ENCODE peak calls at places on chromosomes 2 and 18, in ten cellular contexts. One of them, this sample, is unnamed.

GRCh38 chr2:186349508-186349907 is 136.6 kb upstream of the ZC3H15 start:
- DNase-seq in uterus: no peak
- DNase-seq in A549: peak; percentile 44
- DNase-seq in thyroid gland: no peak
- DNase-seq in ovary: no peak
- DNase-seq in HCT116: peak; percentile 13
- DNase-seq in endothelial cell of umbilical vein: peak; percentile 91
- DNase-seq in esophagus squamous epithelium: no peak
- DNase-seq in tibial nerve: no peak
- DNase-seq in adrenal gland: no peak
- DNase-seq in this sample: no peak

GRCh38 chr2:200778038-200778437 is 33.7 kb upstream of the BZW1 start:
- DNase-seq in uterus: no peak
- DNase-seq in A549: no peak
- DNase-seq in thyroid gland: no peak
- DNase-seq in ovary: no peak
- DNase-seq in HCT116: no peak
- DNase-seq in endothelial cell of umbilical vein: peak; percentile 76
- DNase-seq in esophagus squamous epithelium: no peak
- DNase-seq in tibial nerve: no peak
- DNase-seq in adrenal gland: no peak
- DNase-seq in this sample: no peak

GRCh38 chr2:181952413-181953226 is 33.0 kb upstream of the PPP1R1C start:
- DNase-seq in uterus: no peak
- DNase-seq in A549: no peak
- DNase-seq in thyroid gland: no peak
- DNase-seq in ovary: no peak
- DNase-seq in HCT116: no peak
- DNase-seq in endothelial cell of umbilical vein: no peak
- DNase-seq in esophagus squamous epithelium: no peak
- DNase-seq in tibial nerve: no peak
- DNase-seq in adrenal gland: no peak
- DNase-seq in this sample: no peak

GRCh38 chr2:13533524-13533922 is 816.8 kb downstream of the TRIB2 start:
- DNase-seq in uterus: no peak
- DNase-seq in A549: no peak
- DNase-seq in thyroid gland: no peak
- DNase-seq in ovary: no peak
- DNase-seq in HCT116: no peak
- DNase-seq in endothelial cell of umbilical vein: no peak
- DNase-seq in esophagus squamous epithelium: no peak
- DNase-seq in tibial nerve: no peak
- DNase-seq in adrenal gland: no peak
- DNase-seq in this sample: no peak

GRCh38 chr18:23141022-23141999 is 6.0 kb downstream of the CABLES1 start:
- DNase-seq in uterus: peak; percentile 40
- DNase-seq in A549: no peak
- DNase-seq in thyroid gland: peak; percentile 84
- DNase-seq in ovary: peak; percentile 52
- DNase-seq in HCT116: no peak
- DNase-seq in endothelial cell of umbilical vein: no peak
- DNase-seq in esophagus squamous epithelium: no peak
- DNase-seq in tibial nerve: no peak
- DNase-seq in adrenal gland: peak; percentile 61
- DNase-seq in this sample: peak; percentile 89

GRCh38 chr2:28391564-28392296 is 928 bp upstream of the FOSL2 start:
- DNase-seq in uterus: peak; percentile 96
- DNase-seq in A549: peak; percentile 96
- DNase-seq in thyroid gland: peak; percentile 87
- DNase-seq in ovary: peak; percentile 92
- DNase-seq in HCT116: peak; percentile 65
- DNase-seq in endothelial cell of umbilical vein: peak; percentile 78
- DNase-seq in esophagus squamous epithelium: peak; percentile 40
- DNase-seq in tibial nerve: peak; percentile 94
- DNase-seq in adrenal gland: peak; percentile 95
- DNase-seq in this sample: peak; percentile 97

GRCh38 chr2:198375073-198375430 is 570.7 kb downstream of the PLCL1 start:
- DNase-seq in uterus: no peak
- DNase-seq in A549: no peak
- DNase-seq in thyroid gland: no peak
- DNase-seq in ovary: no peak
- DNase-seq in HCT116: no peak
- DNase-seq in endothelial cell of umbilical vein: no peak
- DNase-seq in esophagus squamous epithelium: no peak
- DNase-seq in tibial nerve: no peak
- DNase-seq in adrenal gland: no peak
- DNase-seq in this sample: no peak

GRCh38 chr2:18659891-18660290 is 70.5 kb upstream of the NT5C1B start:
- DNase-seq in uterus: no peak
- DNase-seq in A549: no peak
- DNase-seq in thyroid gland: no peak
- DNase-seq in ovary: no peak
- DNase-seq in HCT116: no peak
- DNase-seq in endothelial cell of umbilical vein: no peak
- DNase-seq in esophagus squamous epithelium: no peak
- DNase-seq in tibial nerve: no peak
- DNase-seq in adrenal gland: no peak
- DNase-seq in this sample: no peak

GRCh38 chr2:55051026-55051866 is 995 bp upstream of the RTN4 start:
- DNase-seq in uterus: peak; percentile 91
- DNase-seq in A549: peak; percentile 96
- DNase-seq in thyroid gland: peak; percentile 65
- DNase-seq in ovary: peak; percentile 65
- DNase-seq in HCT116: peak; percentile 99
- DNase-seq in endothelial cell of umbilical vein: peak; percentile 96
- DNase-seq in esophagus squamous epithelium: no peak
- DNase-seq in tibial nerve: peak; percentile 42
- DNase-seq in adrenal gland: peak; percentile 84
- DNase-seq in this sample: peak; percentile 68

GRCh38 chr18:47113796-47114540 is 36.3 kb downstream of the HDHD2 start:
- DNase-seq in uterus: no peak
- DNase-seq in A549: no peak
- DNase-seq in thyroid gland: no peak
- DNase-seq in ovary: no peak
- DNase-seq in HCT116: no peak
- DNase-seq in endothelial cell of umbilical vein: no peak
- DNase-seq in esophagus squamous epithelium: no peak
- DNase-seq in tibial nerve: no peak
- DNase-seq in adrenal gland: no peak
- DNase-seq in this sample: no peak

GRCh38 chr2:125167152-125167551 is 1142.1 kb downstream of the CNTNAP5 start:
- DNase-seq in uterus: no peak
- DNase-seq in A549: no peak
- DNase-seq in thyroid gland: no peak
- DNase-seq in ovary: no peak
- DNase-seq in HCT116: no peak
- DNase-seq in endothelial cell of umbilical vein: no peak
- DNase-seq in esophagus squamous epithelium: no peak
- DNase-seq in tibial nerve: no peak
- DNase-seq in adrenal gland: no peak
- DNase-seq in this sample: no peak

GRCh38 chr2:60759654-60760053 is 3.6 kb downstream of the PAPOLG start:
- DNase-seq in uterus: no peak
- DNase-seq in A549: no peak
- DNase-seq in thyroid gland: peak; percentile 94
- DNase-seq in ovary: no peak
- DNase-seq in HCT116: no peak
- DNase-seq in endothelial cell of umbilical vein: peak; percentile 51
- DNase-seq in esophagus squamous epithelium: no peak
- DNase-seq in tibial nerve: no peak
- DNase-seq in adrenal gland: no peak
- DNase-seq in this sample: no peak

GRCh38 chr2:72863046-72863445 is 24.2 kb upstream of the SPR start:
- DNase-seq in uterus: no peak
- DNase-seq in A549: no peak
- DNase-seq in thyroid gland: no peak
- DNase-seq in ovary: peak; percentile 16
- DNase-seq in HCT116: no peak
- DNase-seq in endothelial cell of umbilical vein: no peak
- DNase-seq in esophagus squamous epithelium: no peak
- DNase-seq in tibial nerve: no peak
- DNase-seq in adrenal gland: no peak
- DNase-seq in this sample: no peak

GRCh38 chr2:96878171-96878570 is 8.3 kb upstream of the SEMA4C start:
- DNase-seq in uterus: no peak
- DNase-seq in A549: no peak
- DNase-seq in thyroid gland: no peak
- DNase-seq in ovary: no peak
- DNase-seq in HCT116: no peak
- DNase-seq in endothelial cell of umbilical vein: no peak
- DNase-seq in esophagus squamous epithelium: no peak
- DNase-seq in tibial nerve: no peak
- DNase-seq in adrenal gland: no peak
- DNase-seq in this sample: no peak

DNA sequence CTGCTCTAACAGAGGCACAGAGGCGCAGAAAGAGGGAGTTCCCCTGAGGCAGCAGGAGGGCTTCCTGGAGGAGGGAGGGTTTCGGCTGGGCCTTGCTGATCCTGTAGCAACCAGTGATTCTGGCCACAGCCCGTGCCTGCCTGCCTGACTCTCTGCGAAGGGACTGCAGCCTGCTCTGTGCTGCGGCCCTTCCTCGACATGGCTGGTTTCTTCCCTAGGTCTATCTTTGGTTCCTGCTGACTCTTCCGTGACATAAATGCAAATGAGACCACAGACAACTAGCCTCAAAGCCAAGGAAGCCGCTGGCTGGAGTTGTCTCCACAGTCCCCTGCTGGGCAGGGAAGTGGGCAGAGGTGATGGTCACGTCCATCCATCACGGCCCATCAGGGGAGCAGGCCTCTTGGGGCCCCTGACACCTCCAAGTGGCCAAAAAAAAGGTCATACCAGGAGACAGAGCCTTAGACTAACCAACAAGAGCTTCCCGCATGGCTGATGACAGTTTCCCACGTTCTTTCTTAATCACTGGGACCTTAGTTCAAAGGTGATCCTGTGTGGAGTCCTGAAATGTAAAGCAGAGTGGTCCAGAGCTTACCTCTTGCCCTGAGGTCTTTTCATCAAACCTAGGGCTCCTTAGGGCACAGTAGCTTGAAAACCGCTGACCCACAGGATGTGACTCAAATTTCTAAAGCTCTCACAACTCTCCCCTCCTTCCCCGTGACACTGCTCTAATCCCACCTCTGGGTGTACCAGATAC is 55.3 kb downstream of the HS1BP3 start:
- DNase-seq in uterus: peak; percentile 35
- DNase-seq in A549: no peak
- DNase-seq in thyroid gland: peak; percentile 1
- DNase-seq in ovary: peak; percentile 25
- DNase-seq in HCT116: no peak
- DNase-seq in endothelial cell of umbilical vein: peak; percentile 65
- DNase-seq in esophagus squamous epithelium: no peak
- DNase-seq in tibial nerve: peak; percentile 13
- DNase-seq in adrenal gland: peak; percentile 33
- DNase-seq in this sample: peak; percentile 75
- TF ChIP-seq POLR2A in uterus: no peak
- TF ChIP-seq POLR2A in A549: no peak
- TF ChIP-seq POLR2A in thyroid gland: no peak
- TF ChIP-seq POLR2A in ovary: no peak
- TF ChIP-seq POLR2A in HCT116: no peak
- TF ChIP-seq POLR2A in endothelial cell of umbilical vein: peak; percentile 43
- TF ChIP-seq POLR2A in esophagus squamous epithelium: no peak
- TF ChIP-seq POLR2A in tibial nerve: no peak
- TF ChIP-seq POLR2A in adrenal gland: peak; percentile 7
- TF ChIP-seq POLR2A in this sample: no peak

GRCh38 chr2:231292472-231293134 is 94.2 kb downstream of the ARMC9 start:
- DNase-seq in uterus: no peak
- DNase-seq in A549: no peak
- DNase-seq in thyroid gland: no peak
- DNase-seq in ovary: no peak
- DNase-seq in HCT116: no peak
- DNase-seq in endothelial cell of umbilical vein: no peak
- DNase-seq in esophagus squamous epithelium: no peak
- DNase-seq in tibial nerve: no peak
- DNase-seq in adrenal gland: no peak
- DNase-seq in this sample: no peak
- TF ChIP-seq CTCF in uterus: no peak
- TF ChIP-seq CTCF in A549: no peak
- TF ChIP-seq CTCF in thyroid gland: no peak
- TF ChIP-seq CTCF in ovary: no peak
- TF ChIP-seq CTCF in HCT116: no peak
- TF ChIP-seq CTCF in endothelial cell of umbilical vein: no peak
- TF ChIP-seq CTCF in esophagus squamous epithelium: no peak
- TF ChIP-seq CTCF in tibial nerve: no peak
- TF ChIP-seq CTCF in adrenal gland: no peak
- TF ChIP-seq CTCF in this sample: no peak

GRCh38 chr2:9601397-9601796 is 29.4 kb downstream of the YWHAQ start:
- DNase-seq in uterus: no peak
- DNase-seq in A549: no peak
- DNase-seq in thyroid gland: no peak
- DNase-seq in ovary: no peak
- DNase-seq in HCT116: no peak
- DNase-seq in endothelial cell of umbilical vein: no peak
- DNase-seq in esophagus squamous epithelium: no peak
- DNase-seq in tibial nerve: no peak
- DNase-seq in adrenal gland: no peak
- DNase-seq in this sample: no peak
- H3K9me3 ChIP-seq in uterus: no peaks in the 10 kb centered on the region
- H3K9me3 ChIP-seq in A549: peaks cover 25% of the 10 kb centered on the region
- H3K9me3 ChIP-seq in thyroid gland: no peaks in the 10 kb centered on the region
- H3K9me3 ChIP-seq in ovary: no peaks in the 10 kb centered on the region
- H3K9me3 ChIP-seq in HCT116: peaks cover 10% of the 10 kb centered on the region
- H3K9me3 ChIP-seq in endothelial cell of umbilical vein: peaks cover 2% of the 10 kb centered on the region
- H3K9me3 ChIP-seq in esophagus squamous epithelium: no peaks in the 10 kb centered on the region
- H3K9me3 ChIP-seq in tibial nerve: no peaks in the 10 kb centered on the region
- H3K9me3 ChIP-seq in adrenal gland: no peaks in the 10 kb centered on the region
- H3K9me3 ChIP-seq in this sample: no peaks in the 10 kb centered on the region

GRCh38 chr2:68589963-68590362 is 53.4 kb upstream of the PROKR1 start:
- DNase-seq in uterus: no peak
- DNase-seq in A549: peak; percentile 22
- DNase-seq in thyroid gland: no peak
- DNase-seq in ovary: no peak
- DNase-seq in HCT116: no peak
- DNase-seq in endothelial cell of umbilical vein: no peak
- DNase-seq in esophagus squamous epithelium: no peak
- DNase-seq in tibial nerve: no peak
- DNase-seq in adrenal gland: no peak
- DNase-seq in this sample: no peak

GRCh38 chr2:68590702-68591101 is 52.7 kb upstream of the PROKR1 start:
- DNase-seq in uterus: no peak
- DNase-seq in A549: no peak
- DNase-seq in thyroid gland: no peak
- DNase-seq in ovary: no peak
- DNase-seq in HCT116: no peak
- DNase-seq in endothelial cell of umbilical vein: no peak
- DNase-seq in esophagus squamous epithelium: no peak
- DNase-seq in tibial nerve: no peak
- DNase-seq in adrenal gland: no peak
- DNase-seq in this sample: no peak

GRCh38 chr2:68594041-68594440 is 49.3 kb upstream of the PROKR1 start:
- DNase-seq in uterus: no peak
- DNase-seq in A549: no peak
- DNase-seq in thyroid gland: no peak
- DNase-seq in ovary: no peak
- DNase-seq in HCT116: no peak
- DNase-seq in endothelial cell of umbilical vein: no peak
- DNase-seq in esophagus squamous epithelium: no peak
- DNase-seq in tibial nerve: no peak
- DNase-seq in adrenal gland: no peak
- DNase-seq in this sample: no peak

GRCh38 chr2:68591225-68591624 is 52.2 kb upstream of the PROKR1 start:
- DNase-seq in uterus: no peak
- DNase-seq in A549: no peak
- DNase-seq in thyroid gland: no peak
- DNase-seq in ovary: no peak
- DNase-seq in HCT116: no peak
- DNase-seq in endothelial cell of umbilical vein: no peak
- DNase-seq in esophagus squamous epithelium: no peak
- DNase-seq in tibial nerve: no peak
- DNase-seq in adrenal gland: no peak
- DNase-seq in this sample: no peak

GRCh38 chr2:68594674-68595492 is 48.5 kb upstream of the PROKR1 start:
- DNase-seq in uterus: no peak
- DNase-seq in A549: peak; percentile 59
- DNase-seq in thyroid gland: peak; percentile 55
- DNase-seq in ovary: no peak
- DNase-seq in HCT116: peak; percentile 31
- DNase-seq in endothelial cell of umbilical vein: peak; percentile 63
- DNase-seq in esophagus squamous epithelium: no peak
- DNase-seq in tibial nerve: no peak
- DNase-seq in adrenal gland: peak; percentile 53
- DNase-seq in this sample: peak; percentile 67
- TF ChIP-seq POLR2A in uterus: no peak
- TF ChIP-seq POLR2A in A549: no peak
- TF ChIP-seq POLR2A in thyroid gland: no peak
- TF ChIP-seq POLR2A in ovary: no peak
- TF ChIP-seq POLR2A in HCT116: no peak
- TF ChIP-seq POLR2A in endothelial cell of umbilical vein: no peak
- TF ChIP-seq POLR2A in esophagus squamous epithelium: no peak
- TF ChIP-seq POLR2A in tibial nerve: no peak
- TF ChIP-seq POLR2A in adrenal gland: no peak
- TF ChIP-seq POLR2A in this sample: no peak